ENCODE peak calls at places on chromosome 12, in ten cellular contexts. Z is PC-3, M is fibroblast of lung, K is mammary epithelial cell, C is H9, W is IMR-90, F is HCT116, U is K562, X is neuronal stem cell, A is hepatocyte. Q is an unnamed sample.

GRCh38 chr12:4118601-4119156 is 154.9 kb upstream of the CCND2 start:
- DNase-seq in W (no peak), U (no peak), C (peak), K (no peak), X (no peak), A (no peak), M (no peak), Z (no peak), F (no peak), Q (no peak)

GRCh38 chr12:14126692-14127091 is 145.3 kb upstream of the GRIN2B start:
- DNase-seq in M (no peak), C (no peak), W (no peak), F (no peak), K (no peak), A (no peak), Z (no peak), U (no peak), X (no peak), Q (no peak)

GRCh38 chr12:109923481-109924245 is 23.6 kb downstream of the TCHP start:
- DNase-seq in A (no peak), M (no peak), X (no peak), Z (no peak), W (no peak), F (no peak), K (no peak), U (no peak), C (no peak), Q (no peak)

GRCh38 chr12:108418162-108418561 is 79.1 kb upstream of the CMKLR1 start:
- DNase-seq in X (no peak), F (no peak), Z (no peak), A (no peak), U (no peak), K (no peak), M (peak), C (no peak), W (no peak), Q (no peak)

GRCh38 chr12:93005928-93006654 is 77.0 kb upstream of the EEA1 start:
- DNase-seq in U (no peak), C (no peak), F (no peak), K (no peak), W (no peak), M (no peak), Z (no peak), A (no peak), X (no peak), Q (no peak)

GRCh38 chr12:51589060-51589459 is 2.0 kb upstream of the SCN8A start:
- DNase-seq in K (no peak), W (no peak), U (no peak), C (no peak), M (no peak), Z (peak), F (no peak), A (no peak), X (no peak), Q (no peak)

GRCh38 chr12:26723379-26724308 is 109.3 kb downstream of the ITPR2 start:
- DNase-seq in U (no peak), W (peak), F (no peak), M (peak), A (no peak), C (no peak), X (no peak), K (peak), Z (peak), Q (no peak)

GRCh38 chr12:102026728-102027127 is 35.1 kb downstream of the WASHC3 start:
- DNase-seq in Z (no peak), X (no peak), K (no peak), U (no peak), C (no peak), A (no peak), W (no peak), F (no peak), M (no peak), Q (no peak)

GRCh38 chr12:46400406-46400805 is 27.8 kb upstream of the SLC38A2 start:
- DNase-seq in A (no peak), Z (no peak), F (no peak), U (no peak), X (no peak), M (peak), W (peak), C (no peak), K (no peak), Q (no peak)

GRCh38 chr12:68267892-68268396 is 14.5 kb upstream of the IL22 start:
- DNase-seq in F (no peak), K (peak), A (no peak), U (no peak), Z (peak), X (no peak), M (peak), W (peak), C (no peak), Q (no peak)

GRCh38 chr12:124872068-124872719 is 8.5 kb upstream of the SCARB1 start:
- DNase-seq in F (no peak), W (no peak), A (no peak), U (no peak), K (no peak), M (no peak), Z (no peak), X (no peak), C (no peak), Q (no peak)

GRCh38 chr12:32828552-32828951 is 68.0 kb downstream of the PKP2 start:
- DNase-seq in W (no peak), C (no peak), X (no peak), Z (no peak), K (no peak), A (no peak), F (no peak), M (peak), U (no peak), Q (no peak)

DNA sequence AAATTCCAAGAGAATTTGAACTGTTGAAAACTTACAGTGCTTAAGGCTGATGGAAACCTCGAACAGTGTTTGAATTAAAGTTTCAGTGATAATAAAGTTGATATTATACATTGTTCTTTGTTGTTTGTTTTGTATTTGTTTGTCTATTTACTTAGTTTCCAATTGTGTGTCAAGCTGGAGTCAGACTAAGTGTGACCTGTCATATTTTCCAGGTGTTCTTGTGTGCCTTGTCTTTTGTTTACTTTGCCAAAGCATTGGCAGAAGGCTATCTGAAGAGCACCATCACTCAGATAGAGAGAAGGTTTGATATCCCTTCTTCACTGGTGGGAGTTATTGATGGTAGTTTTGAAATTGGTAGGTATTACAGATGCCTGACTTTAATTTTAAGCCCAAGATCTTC is 6.0 kb downstream of the SLCO1C1 start:
- DNase-seq in W (no peak), K (no peak), U (no peak), X (no peak), F (no peak), Z (no peak), C (no peak), M (no peak), A (no peak), Q (no peak)
- H2AFZ ChIP-seq in W (no peak), K (no peak), U (no peak), X (no peak), F (no peak), Z (no peak), C (no peak), M (no peak), A (no peak), Q (no peak)

GRCh38 chr12:75642226-75642625 is 130.8 kb upstream of the KRR1 start:
- DNase-seq in U (no peak), M (peak), X (no peak), C (no peak), W (no peak), K (peak), F (no peak), Z (no peak), A (no peak), Q (no peak)
- H2AFZ ChIP-seq in U (no peak), M (no peak), X (no peak), C (no peak), W (no peak), K (no peak), F (no peak), Z (no peak), A (no peak), Q (no peak)

GRCh38 chr12:95546491-95546813 is 4.8 kb downstream of the USP44 start:
- DNase-seq in A (no peak), X (peak), Z (no peak), C (no peak), K (no peak), M (no peak), W (no peak), U (no peak), F (no peak), Q (no peak)

GRCh38 chr12:95548539-95549391 is 2.5 kb downstream of the USP44 start:
- DNase-seq in A (peak), X (peak), F (no peak), K (no peak), M (peak), Z (no peak), W (peak), C (peak), U (peak), Q (peak)

GRCh38 chr12:95545731-95546490 is 5.4 kb downstream of the USP44 start:
- DNase-seq in A (no peak), U (no peak), W (no peak), Z (no peak), M (no peak), K (no peak), F (no peak), X (peak), C (no peak), Q (no peak)

GRCh38 chr12:95548056-95548538 is 3.2 kb downstream of the USP44 start:
- DNase-seq in Z (no peak), M (no peak), X (peak), C (peak), F (no peak), A (peak), K (no peak), W (no peak), U (peak), Q (peak)

GRCh38 chr12:95547522-95548055 is 3.7 kb downstream of the USP44 start:
- DNase-seq in U (no peak), W (peak), Z (no peak), X (peak), C (peak), K (no peak), A (no peak), F (no peak), M (peak), Q (no peak)
- H2AFZ ChIP-seq in U (peak), W (peak), Z (no peak), X (peak), C (no peak), K (peak), A (peak), F (no peak), M (no peak), Q (peak)

DNA sequence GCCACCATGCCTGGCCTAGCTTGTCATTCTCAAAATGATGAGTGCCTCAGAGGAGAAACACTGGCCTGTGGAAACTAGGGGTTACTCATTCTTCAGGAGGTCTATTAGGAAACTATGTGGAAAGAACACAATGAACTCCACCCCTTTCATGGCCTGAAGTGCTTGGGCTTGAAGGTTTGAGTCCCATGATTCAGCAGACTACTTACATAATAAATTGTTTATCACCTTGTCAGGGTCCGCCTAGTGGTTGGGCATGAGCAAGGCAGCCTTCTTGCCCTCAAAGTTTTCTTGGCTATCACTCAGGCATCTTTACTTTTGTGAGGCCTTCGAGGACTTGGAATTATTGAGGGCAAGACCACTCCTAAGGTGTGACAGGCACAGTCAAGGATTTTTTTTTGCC is 251.2 kb downstream of the ACSS3 start:
- DNase-seq in M (peak), F (no peak), C (peak), X (no peak), K (peak), U (peak), A (peak), Z (peak), W (peak), Q (peak)
- H2AFZ ChIP-seq in M (no peak), F (no peak), C (no peak), X (no peak), K (no peak), U (no peak), A (no peak), Z (no peak), W (no peak), Q (no peak)

Q was measured in DND-41.